ENCODE peak calls at places on chromosome 1, in six cellular contexts. One of them, this sample, is unnamed.

GRCh38 chr1:81158592-81158991 is 642.1 kb upstream of the ADGRL2 start:
- DNase-seq in GM12891: no peak
- DNase-seq in GM12878: no peak
- DNase-seq in K562: no peak
- DNase-seq in H1: no peak
- DNase-seq in HepG2: no peak
- DNase-seq in this sample: no peak

GRCh38 chr1:21293537-21294265 is 3.4 kb upstream of the ECE1 start:
- DNase-seq in GM12891: no peak
- DNase-seq in GM12878: peak; percentile 74
- DNase-seq in K562: no peak
- DNase-seq in HepG2: no peak
- DNase-seq in H1: no peak
- DNase-seq in this sample: peak; percentile 41

GRCh38 chr1:5161372-5161771 is 507.0 kb downstream of the AJAP1 start:
- DNase-seq in K562: no peak
- DNase-seq in H1: peak; percentile 54
- DNase-seq in GM12878: no peak
- DNase-seq in GM12891: no peak
- DNase-seq in HepG2: no peak
- DNase-seq in this sample: no peak

GRCh38 chr1:3618904-3619671 is 5.7 kb upstream of the TPRG1L start:
- DNase-seq in GM12878: peak; percentile 11
- DNase-seq in HepG2: peak; percentile 77
- DNase-seq in GM12891: peak; percentile 74
- DNase-seq in K562: peak; percentile 85
- DNase-seq in H1: peak; percentile 89
- DNase-seq in this sample: peak; percentile 68

GRCh38 chr1:159091547-159092397 is 15.2 kb upstream of the AIM2 start:
- DNase-seq in K562: no peak
- DNase-seq in GM12878: no peak
- DNase-seq in GM12891: no peak
- DNase-seq in H1: no peak
- DNase-seq in HepG2: no peak
- DNase-seq in this sample: no peak

GRCh38 chr1:168298446-168298845 is 17.8 kb downstream of the TBX19 start:
- DNase-seq in HepG2: no peak
- DNase-seq in GM12891: no peak
- DNase-seq in K562: no peak
- DNase-seq in H1: no peak
- DNase-seq in GM12878: no peak
- DNase-seq in this sample: no peak

GRCh38 chr1:155759966-155760630 is 71.2 kb downstream of the DAP3 start:
- DNase-seq in GM12891: no peak
- DNase-seq in H1: no peak
- DNase-seq in K562: no peak
- DNase-seq in GM12878: no peak
- DNase-seq in HepG2: no peak
- DNase-seq in this sample: no peak

GRCh38 chr1:2412773-2413494 is 570 bp upstream of the PEX10 start:
- DNase-seq in K562: peak; percentile 84
- DNase-seq in GM12891: peak; percentile 66
- DNase-seq in GM12878: no peak
- DNase-seq in H1: no peak
- DNase-seq in HepG2: peak; percentile 68
- DNase-seq in this sample: peak; percentile 73

GRCh38 chr1:192739476-192740184 is 69.2 kb upstream of the RGS2 start:
- DNase-seq in HepG2: peak; percentile 71
- DNase-seq in GM12878: no peak
- DNase-seq in K562: no peak
- DNase-seq in H1: no peak
- DNase-seq in GM12891: no peak
- DNase-seq in this sample: no peak

GRCh38 chr1:31356427-31356826 is 16.4 kb downstream of the FABP3 start:
- DNase-seq in K562: no peak
- DNase-seq in H1: no peak
- DNase-seq in HepG2: no peak
- DNase-seq in GM12891: no peak
- DNase-seq in GM12878: no peak
- DNase-seq in this sample: no peak

GRCh38 chr1:247102381-247102780 is 1.8 kb downstream of the ZNF669 start:
- DNase-seq in K562: no peak
- DNase-seq in GM12878: no peak
- DNase-seq in GM12891: no peak
- DNase-seq in H1: no peak
- DNase-seq in HepG2: no peak
- DNase-seq in this sample: no peak

GRCh38 chr1:206790502-206791250 is 18.4 kb upstream of the IL10 start:
- DNase-seq in HepG2: no peak
- DNase-seq in GM12891: no peak
- DNase-seq in GM12878: no peak
- DNase-seq in K562: no peak
- DNase-seq in H1: no peak
- DNase-seq in this sample: no peak

GRCh38 chr1:173590557-173590956 is 12.3 kb downstream of the SLC9C2 start:
- DNase-seq in HepG2: no peak
- DNase-seq in GM12878: no peak
- DNase-seq in H1: no peak
- DNase-seq in K562: no peak
- DNase-seq in GM12891: no peak
- DNase-seq in this sample: no peak

GRCh38 chr1:84433253-84434080 is 35.2 kb downstream of the DNASE2B start:
- DNase-seq in GM12891: peak; percentile 9
- DNase-seq in HepG2: peak; percentile 30
- DNase-seq in K562: peak; percentile 48
- DNase-seq in GM12878: peak; percentile 21
- DNase-seq in H1: no peak
- DNase-seq in this sample: no peak

DNA sequence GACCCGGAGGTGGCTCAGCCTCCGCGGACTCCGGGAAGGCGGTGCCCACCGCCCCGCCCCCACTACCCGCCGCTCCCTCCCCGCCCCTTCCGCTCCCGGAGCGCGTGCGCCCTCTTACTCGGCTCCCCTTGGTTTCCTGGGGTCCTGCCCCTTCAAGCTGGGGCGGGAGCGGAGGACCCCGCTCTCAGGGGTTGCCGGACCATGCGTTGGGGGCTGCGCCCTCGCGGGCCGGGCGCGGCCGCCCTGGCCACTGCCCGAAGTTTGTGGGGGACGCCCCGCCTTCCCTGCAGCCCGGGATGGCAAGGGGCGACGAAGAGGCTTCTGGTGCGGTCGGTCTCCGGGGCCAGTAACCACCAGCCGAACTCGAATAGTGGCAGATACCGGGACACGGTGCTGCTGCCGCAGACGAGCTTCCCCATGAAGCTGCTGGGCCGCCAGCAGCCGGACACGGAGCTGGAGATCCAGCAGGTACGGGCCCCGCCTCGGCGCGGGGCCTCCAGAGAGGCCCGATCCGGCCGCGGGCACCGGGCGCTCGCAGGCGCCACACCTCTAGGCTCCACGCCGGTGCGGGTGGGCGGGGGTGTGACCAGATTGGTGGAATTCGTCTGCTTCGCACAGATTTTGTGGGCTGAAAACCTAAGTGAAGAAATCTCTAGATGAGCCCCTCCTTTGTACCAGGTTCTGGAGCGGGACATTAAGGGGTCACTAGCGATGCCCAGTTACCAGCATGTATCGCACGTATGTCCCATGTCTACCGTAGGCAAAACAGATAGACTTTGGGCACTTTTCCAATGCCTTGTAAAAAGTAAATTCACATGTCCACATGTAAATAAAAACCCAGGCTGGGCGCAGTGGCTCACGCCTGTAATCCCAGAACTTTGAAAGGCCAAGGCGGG is at the start of gene IARS2:
- DNase-seq in K562: peak; percentile 98
- DNase-seq in H1: peak; percentile 90
- DNase-seq in HepG2: peak; percentile 80
- DNase-seq in GM12878: peak; percentile 42
- DNase-seq in GM12891: peak; percentile 82
- DNase-seq in this sample: peak; percentile 84
- TF ChIP-seq POLR2A in K562: peak; percentile 80
- TF ChIP-seq POLR2A in H1: peak; percentile 68
- TF ChIP-seq POLR2A in HepG2: peak; percentile 58
- TF ChIP-seq POLR2A in GM12878: peak; percentile 80
- TF ChIP-seq POLR2A in GM12891: no peak
- TF ChIP-seq POLR2A in this sample: peak; percentile 63

DNA sequence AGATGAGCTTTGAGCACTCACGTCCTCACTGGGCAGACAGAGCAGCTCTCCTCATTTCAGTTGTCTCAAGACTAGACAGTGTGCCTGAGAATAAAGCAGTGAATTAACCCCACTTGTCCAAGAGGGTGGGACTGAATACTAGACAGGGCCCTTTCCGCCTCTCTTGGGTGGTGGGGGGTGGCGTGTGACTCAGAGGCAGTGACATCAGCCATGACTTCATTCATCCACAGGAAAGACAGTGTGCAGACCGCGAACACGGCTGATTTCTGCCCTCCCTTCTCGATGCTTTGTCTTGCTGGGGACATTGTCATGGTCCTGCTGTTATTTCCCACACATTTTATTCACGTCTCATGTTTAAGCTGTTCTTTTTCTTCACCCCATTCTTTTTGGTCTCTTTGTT is 64.9 kb downstream of the FGGY start:
- DNase-seq in H1: no peak
- DNase-seq in GM12878: no peak
- DNase-seq in GM12891: no peak
- DNase-seq in K562: peak; percentile 14
- DNase-seq in HepG2: no peak
- DNase-seq in this sample: no peak
- TF ChIP-seq TAF1 in H1: no peak
- TF ChIP-seq TAF1 in GM12878: no peak
- TF ChIP-seq TAF1 in GM12891: no peak
- TF ChIP-seq TAF1 in K562: no peak
- TF ChIP-seq TAF1 in HepG2: no peak
- TF ChIP-seq TAF1 in this sample: no peak

DNA sequence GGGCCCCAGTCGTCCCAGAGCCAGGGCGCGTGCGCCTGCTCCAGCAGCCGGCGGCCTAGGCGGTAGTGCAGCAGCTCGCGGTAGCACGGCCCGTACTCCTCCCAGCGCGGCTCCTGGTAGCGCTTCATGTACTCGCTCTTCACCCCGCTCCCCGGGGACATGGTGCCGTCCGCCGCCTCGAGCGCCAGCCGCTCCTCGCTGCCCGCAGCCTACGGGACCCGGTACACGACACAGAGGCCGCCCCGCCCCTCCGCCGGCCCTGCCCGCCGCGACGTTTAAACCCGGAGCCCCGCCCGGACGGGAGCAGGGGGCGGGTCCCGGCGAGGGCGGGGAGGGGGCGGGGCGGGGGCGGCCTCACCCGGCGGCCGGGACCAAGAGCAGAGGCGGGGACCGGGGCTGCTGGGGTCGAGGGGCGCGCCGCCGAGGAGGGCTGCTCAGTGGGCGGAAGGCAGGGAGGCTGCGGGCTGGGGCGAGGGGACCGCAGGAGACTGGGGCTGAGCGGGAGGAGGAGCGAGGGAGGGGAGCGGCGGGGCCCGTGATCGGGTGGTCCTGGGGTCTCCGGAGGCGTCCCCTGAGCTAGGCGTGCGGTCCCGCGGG is 444 bp downstream of the CCSAP start:
- DNase-seq in HepG2: peak; percentile 51
- DNase-seq in GM12878: no peak
- DNase-seq in K562: peak; percentile 97
- DNase-seq in GM12891: peak; percentile 71
- DNase-seq in H1: peak; percentile 89
- DNase-seq in this sample: peak; percentile 65
- TF ChIP-seq POLR2A in HepG2: peak; percentile 52
- TF ChIP-seq POLR2A in GM12878: peak; percentile 83
- TF ChIP-seq POLR2A in K562: peak; percentile 79
- TF ChIP-seq POLR2A in GM12891: no peak
- TF ChIP-seq POLR2A in H1: peak; percentile 65
- TF ChIP-seq POLR2A in this sample: no peak

GRCh38 chr1:54965624-54966340 is 14.6 kb upstream of the TMEM61 start:
- DNase-seq in H1: no peak
- DNase-seq in HepG2: no peak
- DNase-seq in GM12878: peak; percentile 60
- DNase-seq in GM12891: no peak
- DNase-seq in K562: peak; percentile 68
- DNase-seq in this sample: no peak
- TF ChIP-seq TAF1 in H1: no peak
- TF ChIP-seq TAF1 in HepG2: no peak
- TF ChIP-seq TAF1 in GM12878: no peak
- TF ChIP-seq TAF1 in GM12891: no peak
- TF ChIP-seq TAF1 in K562: no peak
- TF ChIP-seq TAF1 in this sample: no peak

GRCh38 chr1:201884472-201884871 is 4.2 kb upstream of the SHISA4 start:
- DNase-seq in GM12878: no peak
- DNase-seq in H1: no peak
- DNase-seq in GM12891: no peak
- DNase-seq in K562: no peak
- DNase-seq in HepG2: no peak
- DNase-seq in this sample: no peak
- TF ChIP-seq POLR2A in GM12878: no peak
- TF ChIP-seq POLR2A in H1: no peak
- TF ChIP-seq POLR2A in GM12891: no peak
- TF ChIP-seq POLR2A in K562: no peak
- TF ChIP-seq POLR2A in HepG2: no peak
- TF ChIP-seq POLR2A in this sample: no peak

GRCh38 chr1:216140650-216141547 is 282.3 kb downstream of the USH2A start:
- DNase-seq in K562: no peak
- DNase-seq in GM12891: no peak
- DNase-seq in HepG2: no peak
- DNase-seq in H1: no peak
- DNase-seq in GM12878: no peak
- DNase-seq in this sample: no peak
- TF ChIP-seq TAF1 in K562: no peak
- TF ChIP-seq TAF1 in GM12891: no peak
- TF ChIP-seq TAF1 in HepG2: no peak
- TF ChIP-seq TAF1 in H1: no peak
- TF ChIP-seq TAF1 in GM12878: no peak
- TF ChIP-seq TAF1 in this sample: no peak

DNA sequence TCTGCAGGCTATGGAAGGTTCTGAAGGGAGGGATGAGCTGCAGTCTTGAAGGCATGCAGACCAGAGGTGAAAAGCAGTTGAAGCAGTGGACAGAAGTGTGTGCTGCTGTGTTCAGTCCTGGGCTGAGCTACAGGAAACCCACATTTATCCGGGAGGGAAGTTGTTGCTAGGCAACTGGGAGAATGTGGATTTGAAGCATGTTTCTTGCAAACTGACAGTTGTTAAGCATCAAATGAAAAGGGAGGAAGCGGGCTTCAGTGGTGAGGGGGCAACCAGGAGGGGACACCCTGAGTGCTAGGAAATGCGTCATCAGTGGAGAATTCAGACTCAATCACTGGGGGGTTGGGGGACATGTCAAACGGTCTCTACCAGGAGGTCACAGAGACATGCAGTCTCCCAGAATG is 28.7 kb downstream of the ABCA4 start:
- DNase-seq in K562: no peak
- DNase-seq in H1: no peak
- DNase-seq in GM12878: no peak
- DNase-seq in HepG2: no peak
- DNase-seq in GM12891: no peak
- DNase-seq in this sample: no peak
- TF ChIP-seq POLR2A in K562: no peak
- TF ChIP-seq POLR2A in H1: no peak
- TF ChIP-seq POLR2A in GM12878: no peak
- TF ChIP-seq POLR2A in HepG2: no peak
- TF ChIP-seq POLR2A in GM12891: no peak
- TF ChIP-seq POLR2A in this sample: no peak

This sample was measured in GM12892.